ENCODE peak calls at places on chromosomes 4 and X, in seven cellular contexts. Z is K562, X is HepG2, G is HCT116, E is A549, I is SK-N-SH, B is GM12878. V is an unnamed sample.

GRCh38 chr4:78954048-78954666 is 14.9 kb upstream of the PAQR3 start:
- DNase-seq in X (peak), B (no peak), G (peak), Z (peak), E (no peak), I (peak), V (peak)

GRCh38 chr4:41285202-41285876 is 28.6 kb downstream of the UCHL1 start:
- DNase-seq in I (peak), E (no peak), Z (no peak), B (no peak), X (no peak), G (no peak), V (no peak)

GRCh38 chr4:103011378-103012025 is 8.0 kb downstream of the SLC9B1 start:
- DNase-seq in I (no peak), G (no peak), Z (peak), B (no peak), X (no peak), E (no peak), V (no peak)

GRCh38 chr4:162485486-162485885 is 321.7 kb upstream of the FSTL5 start:
- DNase-seq in X (no peak), G (no peak), B (no peak), E (no peak), I (no peak), Z (no peak), V (no peak)

GRCh38 chrX:18864390-18864920 is 119.5 kb downstream of the PHKA2 start:
- DNase-seq in Z (no peak), G (no peak), E (no peak), X (no peak), B (no peak), I (no peak), V (peak)

GRCh38 chr4:107931775-107932321 is 499 bp downstream of the CYP2U1 start:
- DNase-seq in Z (no peak), E (no peak), G (no peak), B (no peak), I (no peak), X (no peak), V (peak)

GRCh38 chr4:76238701-76239100 is 12.8 kb upstream of the FAM47E start:
- DNase-seq in G (no peak), I (no peak), Z (no peak), E (no peak), B (no peak), X (no peak), V (no peak)

GRCh38 chr4:169557061-169557636 is 55.2 kb downstream of the NEK1 start:
- DNase-seq in E (no peak), Z (no peak), I (no peak), G (peak), B (no peak), X (no peak), V (no peak)

GRCh38 chr4:37726666-37727065 is 40.5 kb upstream of the RELL1 start:
- DNase-seq in G (no peak), B (no peak), I (no peak), Z (no peak), X (no peak), E (no peak), V (no peak)

GRCh38 chrX:63361494-63361893 is 10.4 kb upstream of the SPIN4 start:
- DNase-seq in I (no peak), E (no peak), B (no peak), G (no peak), X (no peak), Z (no peak), V (no peak)

GRCh38 chrX:124035657-124036056 is 74.2 kb downstream of the STAG2 start:
- DNase-seq in I (no peak), Z (no peak), X (no peak), B (no peak), E (no peak), G (no peak), V (no peak)

GRCh38 chr4:36308150-36308549 is 26.7 kb downstream of the DTHD1 start:
- DNase-seq in B (no peak), G (no peak), E (no peak), I (no peak), Z (no peak), X (no peak), V (no peak)

GRCh38 chrX:115582871-115583729 is 22.1 kb downstream of the PLS3 start:
- DNase-seq in G (no peak), Z (no peak), X (no peak), B (no peak), I (no peak), E (no peak), V (peak)

GRCh38 chr4:100869266-100869665 is 351.4 kb upstream of the EMCN start:
- DNase-seq in I (no peak), G (no peak), B (no peak), Z (no peak), X (no peak), E (no peak), V (no peak)

GRCh38 chr4:87058272-87059073 is 123.7 kb downstream of the AFF1 start:
- DNase-seq in I (no peak), B (no peak), X (no peak), Z (peak), G (peak), E (no peak), V (peak)

GRCh38 chr4:156459584-156459983 is 505.9 kb upstream of the CTSO start:
- DNase-seq in X (no peak), B (no peak), E (no peak), G (no peak), I (no peak), Z (no peak), V (no peak)

GRCh38 chr4:139584784-139585183 is 28.8 kb upstream of the SETD7 start:
- DNase-seq in G (no peak), X (no peak), I (no peak), E (no peak), Z (no peak), B (no peak), V (no peak)

GRCh38 chrX:81280148-81280547 is 78.2 kb downstream of the SH3BGRL start:
- DNase-seq in G (no peak), Z (no peak), X (no peak), E (no peak), I (no peak), B (no peak), V (peak)

GRCh38 chr4:2797188-2797544 is 4.3 kb downstream of the SH3BP2 start:
- DNase-seq in G (no peak), I (peak), E (no peak), X (no peak), Z (no peak), B (no peak), V (no peak)

DNA sequence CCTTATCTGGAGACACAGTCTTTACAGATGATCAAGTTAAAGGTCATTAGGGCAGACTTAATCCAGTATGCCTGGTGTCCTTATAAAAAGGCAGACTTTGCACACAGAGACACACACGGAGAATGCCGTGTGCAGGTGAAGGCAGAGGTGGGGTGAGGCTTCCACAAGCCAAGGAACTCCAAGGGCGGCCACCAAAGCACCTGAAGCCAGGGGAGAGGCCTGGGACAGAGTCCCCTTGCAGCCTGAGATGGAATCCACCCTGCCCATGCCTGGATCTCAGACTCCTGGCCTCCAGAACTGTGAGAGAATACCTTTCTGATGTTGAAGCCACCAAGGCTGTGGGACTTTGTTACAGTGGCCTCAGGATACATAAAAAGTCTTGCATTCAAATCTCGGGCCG is 26.1 kb upstream of the SORCS2 start:
- DNase-seq in X (no peak), I (no peak), B (no peak), G (no peak), E (no peak), Z (no peak), V (no peak)
- H3K4me2 ChIP-seq in X (no peak), I (no peak), B (no peak), G (no peak), E (no peak), Z (no peak), V (no peak)

GRCh38 chr4:123599061-123599919 is 202.7 kb downstream of the SPRY1 start:
- DNase-seq in I (no peak), B (no peak), Z (no peak), X (peak), G (no peak), E (no peak), V (no peak)
- H3K4me3 ChIP-seq in I (no peak), B (no peak), Z (no peak), X (peak), G (no peak), E (no peak), V (no peak)

DNA sequence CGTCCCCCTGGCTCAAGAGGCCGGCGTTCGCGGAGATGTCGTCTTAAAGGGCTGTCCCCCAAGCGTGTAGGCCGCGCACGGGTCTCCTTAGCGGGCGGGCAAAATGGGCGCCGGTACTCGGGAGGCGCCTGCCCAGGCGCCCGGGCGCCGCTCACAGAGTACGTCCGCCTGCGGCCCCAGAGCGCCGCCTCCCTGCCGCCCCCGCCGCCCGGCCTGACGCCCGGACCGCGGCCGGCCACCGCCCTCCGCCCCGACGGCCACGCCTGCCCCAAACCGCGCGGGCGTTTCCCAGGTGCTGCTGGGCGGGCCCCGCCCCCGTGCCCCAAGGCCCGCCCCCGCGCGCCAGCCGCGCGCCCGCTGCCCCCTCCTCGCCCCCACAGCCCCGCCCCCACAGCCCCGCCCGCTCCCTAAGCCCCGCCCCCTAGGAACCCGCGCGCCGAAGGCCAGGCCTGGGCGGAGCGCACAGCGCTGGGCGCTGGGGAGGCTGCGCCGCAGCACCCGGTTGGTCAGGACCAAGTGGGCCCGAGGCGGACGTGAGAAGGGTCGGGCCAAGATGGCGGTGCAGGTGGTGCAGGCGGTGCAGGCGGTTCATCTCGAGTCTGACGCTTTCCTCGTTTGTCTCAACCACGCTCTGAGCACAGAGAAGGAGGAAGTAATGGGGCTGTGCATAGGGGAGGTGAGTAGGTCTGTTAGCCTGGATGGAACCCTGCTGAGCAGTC is at the start of the genes BRCC3, CMC4 and MTCP1:
- DNase-seq in B (peak), Z (peak), E (peak), G (peak), I (peak), X (peak), V (peak)
- TF ChIP-seq REST in B (no peak), Z (peak), E (no peak), G (no peak), I (no peak), X (no peak), V (no peak)

DNA sequence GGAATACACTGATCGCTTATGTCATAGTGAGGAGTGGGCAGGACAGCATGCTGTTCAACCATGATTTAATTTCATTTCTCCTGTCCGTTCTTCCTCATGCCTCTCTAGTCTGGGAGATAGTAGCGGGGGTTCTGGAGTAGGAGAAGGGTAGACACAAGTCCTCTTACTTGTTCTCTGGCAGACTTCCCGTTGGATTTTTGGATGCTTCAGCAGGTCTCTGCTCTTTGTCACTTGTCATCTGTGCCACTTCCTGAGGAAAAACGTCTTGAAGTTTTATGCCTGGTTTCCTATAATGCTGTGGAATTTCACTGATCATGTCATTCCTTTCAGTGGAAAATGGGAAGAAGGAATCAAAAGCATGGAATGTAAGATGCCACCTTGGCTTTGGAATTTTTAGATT is 154.7 kb downstream of the GATB start:
- DNase-seq in I (no peak), Z (no peak), X (no peak), B (no peak), G (no peak), E (no peak), V (no peak)
- H3K4me2 ChIP-seq in I (no peak), Z (no peak), X (no peak), B (no peak), G (no peak), E (no peak), V (no peak)

DNA sequence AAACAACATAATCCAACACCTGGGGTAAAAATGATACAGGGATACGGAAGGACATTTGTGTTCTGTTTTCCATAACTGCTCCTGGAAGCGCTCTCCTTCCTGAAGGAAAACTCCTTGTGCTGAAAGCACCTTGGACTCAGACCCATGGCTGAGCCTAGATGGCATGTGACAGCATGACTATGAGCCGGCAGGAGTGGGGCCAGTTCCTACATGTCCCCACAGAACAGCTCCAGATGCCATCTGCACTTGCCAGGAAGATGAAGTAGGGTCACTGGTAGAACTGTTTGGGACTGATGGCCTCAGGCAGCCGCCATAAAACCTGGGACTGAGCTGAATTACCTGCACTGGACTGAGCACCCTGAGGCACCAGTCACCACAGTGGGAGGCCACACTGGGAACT is 56.0 kb upstream of the BCLAF3 start:
- DNase-seq in B (no peak), X (no peak), G (no peak), Z (no peak), I (no peak), E (no peak), V (no peak)
- H3K4me3 ChIP-seq in B (no peak), X (no peak), G (no peak), Z (no peak), I (no peak), E (no peak), V (no peak)

GRCh38 chr4:183554346-183554686 is 49.5 kb downstream of the ING2 start:
- DNase-seq in B (no peak), I (no peak), E (no peak), G (no peak), Z (no peak), X (no peak), V (no peak)
- TF ChIP-seq REST in B (no peak), I (no peak), E (no peak), G (no peak), Z (no peak), X (no peak), V (no peak)

GRCh38 chrX:46712733-46713132 is 46.2 kb downstream of the SLC9A7 start:
- DNase-seq in B (no peak), E (no peak), X (no peak), G (no peak), I (no peak), Z (no peak), V (no peak)
- H3K4me2 ChIP-seq in B (peak), E (no peak), X (no peak), G (no peak), I (no peak), Z (no peak), V (no peak)

DNA sequence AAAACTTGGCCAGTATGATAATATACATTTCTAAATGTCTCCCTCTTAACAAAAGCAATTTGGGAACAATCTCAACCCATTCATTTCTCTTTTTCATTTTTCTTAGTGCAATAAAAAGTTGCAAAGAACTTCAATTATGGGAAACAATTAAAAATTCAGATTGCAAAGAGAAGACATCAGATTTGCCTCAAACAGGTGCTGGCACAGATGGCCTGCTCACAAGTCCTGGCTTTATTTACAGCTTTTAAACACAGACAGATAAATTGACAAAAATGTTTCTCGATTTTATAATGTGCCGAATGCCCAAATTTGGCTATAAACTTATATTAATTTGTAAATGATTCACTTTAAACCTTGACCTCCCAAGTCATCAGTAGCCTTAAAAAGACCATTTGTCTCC is 28.7 kb downstream of the SLC4A4 start:
- DNase-seq in B (no peak), Z (no peak), E (no peak), I (no peak), X (no peak), G (no peak), V (no peak)
- H3K4me3 ChIP-seq in B (no peak), Z (no peak), E (no peak), I (no peak), X (no peak), G (no peak), V (no peak)

GRCh38 chrX:118164138-118164537 is 47.5 kb upstream of the KLHL13 start:
- DNase-seq in G (no peak), X (no peak), Z (no peak), I (no peak), B (no peak), E (no peak), V (no peak)
- TF ChIP-seq REST in G (no peak), X (no peak), Z (no peak), I (no peak), B (no peak), E (no peak), V (no peak)

V was measured in GM23338.